ENCODE peak calls at places on chromosome 2, in five cellular contexts. One of them, this sample, is unnamed.

GRCh38 chr2:241603686-241604085 is 33.3 kb downstream of the THAP4 start:
- DNase-seq in mucosa of descending colon: no peak
- DNase-seq in foreskin fibroblast: no peak
- DNase-seq in ascending aorta: no peak
- DNase-seq in bronchial epithelial cell: no peak
- DNase-seq in this sample: no peak

GRCh38 chr2:95043300-95043786 is 17.8 kb downstream of the MAL start:
- DNase-seq in ascending aorta: peak; percentile 68
- DNase-seq in bronchial epithelial cell: peak; percentile 39
- DNase-seq in mucosa of descending colon: peak; percentile 66
- DNase-seq in foreskin fibroblast: peak; percentile 76
- DNase-seq in this sample: no peak

GRCh38 chr2:117834992-117835391 is 20.5 kb downstream of the DDX18 start:
- DNase-seq in bronchial epithelial cell: no peak
- DNase-seq in mucosa of descending colon: no peak
- DNase-seq in foreskin fibroblast: no peak
- DNase-seq in ascending aorta: no peak
- DNase-seq in this sample: no peak

GRCh38 chr2:127932199-127932877 is 46.6 kb upstream of the AMMECR1L start:
- DNase-seq in foreskin fibroblast: peak; percentile 74
- DNase-seq in mucosa of descending colon: no peak
- DNase-seq in ascending aorta: no peak
- DNase-seq in bronchial epithelial cell: peak; percentile 93
- DNase-seq in this sample: peak; percentile 47

GRCh38 chr2:38863061-38863695 is 12.6 kb downstream of the DHX57 start:
- DNase-seq in foreskin fibroblast: no peak
- DNase-seq in mucosa of descending colon: no peak
- DNase-seq in ascending aorta: no peak
- DNase-seq in bronchial epithelial cell: no peak
- DNase-seq in this sample: no peak

GRCh38 chr2:121071058-121071504 is 213.9 kb downstream of the TFCP2L1 start:
- DNase-seq in foreskin fibroblast: peak; percentile 35
- DNase-seq in bronchial epithelial cell: peak; percentile 17
- DNase-seq in ascending aorta: peak; percentile 76
- DNase-seq in mucosa of descending colon: peak; percentile 61
- DNase-seq in this sample: peak; percentile 71

GRCh38 chr2:224413381-224413780 is 11.5 kb upstream of the FAM124B start:
- DNase-seq in foreskin fibroblast: no peak
- DNase-seq in ascending aorta: no peak
- DNase-seq in mucosa of descending colon: no peak
- DNase-seq in bronchial epithelial cell: no peak
- DNase-seq in this sample: no peak

GRCh38 chr2:40760071-40760666 is 308.3 kb upstream of the SLC8A1 start:
- DNase-seq in bronchial epithelial cell: peak; percentile 52
- DNase-seq in mucosa of descending colon: no peak
- DNase-seq in foreskin fibroblast: peak; percentile 51
- DNase-seq in ascending aorta: no peak
- DNase-seq in this sample: peak; percentile 49

GRCh38 chr2:226797289-226797988 is 2.2 kb downstream of the IRS1 start:
- DNase-seq in foreskin fibroblast: peak; percentile 75
- DNase-seq in bronchial epithelial cell: no peak
- DNase-seq in ascending aorta: peak; percentile 68
- DNase-seq in mucosa of descending colon: peak; percentile 64
- DNase-seq in this sample: no peak

GRCh38 chr2:15944325-15945017 is 4.1 kb downstream of the MYCN start:
- DNase-seq in foreskin fibroblast: no peak
- DNase-seq in mucosa of descending colon: no peak
- DNase-seq in ascending aorta: no peak
- DNase-seq in bronchial epithelial cell: no peak
- DNase-seq in this sample: no peak

GRCh38 chr2:3154146-3154545 is 223.5 kb downstream of the EIPR1 start:
- DNase-seq in bronchial epithelial cell: no peak
- DNase-seq in foreskin fibroblast: no peak
- DNase-seq in ascending aorta: no peak
- DNase-seq in mucosa of descending colon: no peak
- DNase-seq in this sample: no peak

GRCh38 chr2:70087703-70088507 is 628 bp downstream of the PCBP1 start:
- DNase-seq in mucosa of descending colon: peak; percentile 80
- DNase-seq in ascending aorta: peak; percentile 77
- DNase-seq in bronchial epithelial cell: peak; percentile 58
- DNase-seq in foreskin fibroblast: peak; percentile 54
- DNase-seq in this sample: peak; percentile 68

GRCh38 chr2:20573611-20574422 is 77.1 kb downstream of the HS1BP3 start:
- DNase-seq in foreskin fibroblast: peak; percentile 77
- DNase-seq in ascending aorta: no peak
- DNase-seq in mucosa of descending colon: no peak
- DNase-seq in bronchial epithelial cell: no peak
- DNase-seq in this sample: no peak

GRCh38 chr2:143725425-143725824 is 596.2 kb downstream of the ARHGAP15 start:
- DNase-seq in mucosa of descending colon: no peak
- DNase-seq in foreskin fibroblast: no peak
- DNase-seq in bronchial epithelial cell: peak; percentile 62
- DNase-seq in ascending aorta: no peak
- DNase-seq in this sample: no peak

GRCh38 chr2:239277401-239278085 is 123.3 kb downstream of the HDAC4 start:
- DNase-seq in bronchial epithelial cell: no peak
- DNase-seq in foreskin fibroblast: no peak
- DNase-seq in mucosa of descending colon: peak; percentile 52
- DNase-seq in ascending aorta: no peak
- DNase-seq in this sample: no peak

GRCh38 chr2:57890993-57891688 is 155.5 kb upstream of the VRK2 start:
- DNase-seq in ascending aorta: no peak
- DNase-seq in mucosa of descending colon: no peak
- DNase-seq in bronchial epithelial cell: no peak
- DNase-seq in foreskin fibroblast: peak; percentile 17
- DNase-seq in this sample: no peak

GRCh38 chr2:132424526-132425121 is 8.0 kb downstream of the GPR39 start:
- DNase-seq in mucosa of descending colon: no peak
- DNase-seq in foreskin fibroblast: peak; percentile 63
- DNase-seq in ascending aorta: no peak
- DNase-seq in bronchial epithelial cell: peak; percentile 52
- DNase-seq in this sample: peak; percentile 77

GRCh38 chr2:174153757-174154680 is 94.3 kb downstream of the OLA1 start:
- DNase-seq in foreskin fibroblast: peak; percentile 75
- DNase-seq in mucosa of descending colon: no peak
- DNase-seq in ascending aorta: no peak
- DNase-seq in bronchial epithelial cell: peak; percentile 76
- DNase-seq in this sample: no peak

GRCh38 chr2:40213616-40214015 is 238.3 kb downstream of the SLC8A1 start:
- DNase-seq in bronchial epithelial cell: no peak
- DNase-seq in ascending aorta: no peak
- DNase-seq in foreskin fibroblast: no peak
- DNase-seq in mucosa of descending colon: no peak
- DNase-seq in this sample: no peak

GRCh38 chr2:99643824-99644787 is 154.3 kb upstream of the REV1 start:
- DNase-seq in ascending aorta: no peak
- DNase-seq in mucosa of descending colon: no peak
- DNase-seq in foreskin fibroblast: peak; percentile 41
- DNase-seq in bronchial epithelial cell: no peak
- DNase-seq in this sample: no peak

GRCh38 chr2:85131116-85131515 is 2.1 kb upstream of the TCF7L1 start:
- DNase-seq in foreskin fibroblast: no peak
- DNase-seq in bronchial epithelial cell: no peak
- DNase-seq in mucosa of descending colon: no peak
- DNase-seq in ascending aorta: no peak
- DNase-seq in this sample: peak; percentile 36

GRCh38 chr2:30255466-30256408 is 24.4 kb downstream of the LBH start:
- DNase-seq in foreskin fibroblast: no peak
- DNase-seq in mucosa of descending colon: no peak
- DNase-seq in ascending aorta: no peak
- DNase-seq in bronchial epithelial cell: no peak
- DNase-seq in this sample: no peak

GRCh38 chr2:35973132-35973736 is 382.3 kb upstream of the CRIM1 start:
- DNase-seq in mucosa of descending colon: no peak
- DNase-seq in ascending aorta: no peak
- DNase-seq in foreskin fibroblast: peak; percentile 1
- DNase-seq in bronchial epithelial cell: peak; percentile 21
- DNase-seq in this sample: no peak

GRCh38 chr2:38535745-38536506 is 66.8 kb downstream of the HNRNPLL start:
- DNase-seq in bronchial epithelial cell: peak; percentile 28
- DNase-seq in foreskin fibroblast: peak; percentile 50
- DNase-seq in ascending aorta: peak; percentile 86
- DNase-seq in mucosa of descending colon: peak; percentile 82
- DNase-seq in this sample: peak; percentile 91

GRCh38 chr2:191748050-191748449 is 70.1 kb downstream of the NABP1 start:
- DNase-seq in foreskin fibroblast: peak; percentile 58
- DNase-seq in ascending aorta: no peak
- DNase-seq in bronchial epithelial cell: no peak
- DNase-seq in mucosa of descending colon: no peak
- DNase-seq in this sample: no peak

GRCh38 chr2:157890960-157891629 is 15.0 kb upstream of the ACVR1 start:
- DNase-seq in foreskin fibroblast: no peak
- DNase-seq in mucosa of descending colon: no peak
- DNase-seq in bronchial epithelial cell: no peak
- DNase-seq in ascending aorta: no peak
- DNase-seq in this sample: no peak

GRCh38 chr2:161913865-161914264 is 160.2 kb downstream of the DPP4 start:
- DNase-seq in ascending aorta: no peak
- DNase-seq in foreskin fibroblast: peak; percentile 42
- DNase-seq in bronchial epithelial cell: peak; percentile 92
- DNase-seq in mucosa of descending colon: no peak
- DNase-seq in this sample: no peak

GRCh38 chr2:18740428-18740827 is 151.1 kb upstream of the NT5C1B start:
- DNase-seq in foreskin fibroblast: no peak
- DNase-seq in bronchial epithelial cell: no peak
- DNase-seq in ascending aorta: no peak
- DNase-seq in mucosa of descending colon: peak; percentile 45
- DNase-seq in this sample: no peak

GRCh38 chr2:64832926-64833325 is 156.3 kb upstream of the SLC1A4 start:
- DNase-seq in foreskin fibroblast: no peak
- DNase-seq in bronchial epithelial cell: peak; percentile 71
- DNase-seq in mucosa of descending colon: no peak
- DNase-seq in ascending aorta: no peak
- DNase-seq in this sample: no peak

GRCh38 chr2:64831977-64832328 is 157.2 kb upstream of the SLC1A4 start:
- DNase-seq in mucosa of descending colon: no peak
- DNase-seq in foreskin fibroblast: no peak
- DNase-seq in bronchial epithelial cell: no peak
- DNase-seq in ascending aorta: no peak
- DNase-seq in this sample: no peak

GRCh38 chr2:64829522-64829921 is 159.7 kb upstream of the SLC1A4 start:
- DNase-seq in foreskin fibroblast: no peak
- DNase-seq in mucosa of descending colon: no peak
- DNase-seq in bronchial epithelial cell: no peak
- DNase-seq in ascending aorta: peak; percentile 22
- DNase-seq in this sample: no peak

GRCh38 chr2:64826703-64827102 is 162.5 kb upstream of the SLC1A4 start:
- DNase-seq in ascending aorta: no peak
- DNase-seq in mucosa of descending colon: no peak
- DNase-seq in bronchial epithelial cell: no peak
- DNase-seq in foreskin fibroblast: no peak
- DNase-seq in this sample: no peak

DNA sequence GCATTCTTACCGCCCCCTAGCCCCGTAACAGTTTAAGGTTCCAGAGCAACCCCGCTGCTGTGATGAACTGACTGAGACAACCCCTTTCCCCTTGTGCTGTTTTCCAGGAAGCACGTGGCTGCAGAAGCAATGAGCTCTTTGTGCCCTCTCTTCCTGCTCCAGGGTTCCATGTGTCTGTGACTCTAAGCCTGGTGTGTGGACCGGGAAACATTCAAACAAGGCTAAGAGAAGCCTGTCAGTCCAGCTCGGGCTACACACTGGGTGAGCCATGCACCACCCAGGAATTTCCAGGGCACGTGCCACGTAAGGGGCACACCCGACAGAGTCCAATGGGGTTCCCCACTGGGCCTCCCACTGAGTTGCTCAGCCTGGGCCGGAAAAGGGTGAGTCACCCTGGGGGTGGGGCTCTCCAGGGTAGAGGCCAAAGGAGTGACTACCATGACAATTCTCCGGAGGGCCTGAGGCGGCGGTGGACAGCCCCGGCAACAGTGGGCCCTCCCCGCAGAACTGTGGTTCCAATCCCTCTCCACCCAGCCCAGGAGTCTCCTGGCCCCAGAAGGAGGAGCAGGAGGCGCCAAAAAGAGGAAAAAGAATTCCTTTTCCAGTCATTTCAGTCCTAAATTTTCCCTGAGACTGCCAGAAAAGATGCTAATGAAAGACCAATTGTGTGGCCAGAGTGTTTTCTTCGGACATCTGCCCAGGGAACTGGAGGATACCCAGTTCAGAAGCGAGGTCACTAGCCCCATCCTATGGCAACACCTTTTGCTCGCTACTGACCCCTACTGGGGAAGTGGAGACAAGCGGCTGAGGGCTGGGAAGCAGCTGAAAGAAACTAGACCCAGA is 157.8 kb upstream of the SLC1A4 start:
- DNase-seq in ascending aorta: peak; percentile 95
- DNase-seq in mucosa of descending colon: peak; percentile 95
- DNase-seq in bronchial epithelial cell: peak; percentile 93
- DNase-seq in foreskin fibroblast: peak; percentile 96
- DNase-seq in this sample: peak; percentile 59
- H3K4me3 ChIP-seq in ascending aorta: peak overlapping the region; percentile 6
- H3K4me3 ChIP-seq in mucosa of descending colon: no peak overlapping the region
- H3K4me3 ChIP-seq in bronchial epithelial cell: no peak overlapping the region
- H3K4me3 ChIP-seq in foreskin fibroblast: no peak overlapping the region
- H3K4me3 ChIP-seq in this sample: no peak overlapping the region

GRCh38 chr2:60456115-60456770 is 97.2 kb downstream of the BCL11A start:
- DNase-seq in bronchial epithelial cell: no peak
- DNase-seq in ascending aorta: no peak
- DNase-seq in foreskin fibroblast: no peak
- DNase-seq in mucosa of descending colon: no peak
- DNase-seq in this sample: no peak
- TF ChIP-seq CTCF in bronchial epithelial cell: peak; percentile 10
- TF ChIP-seq CTCF in ascending aorta: no peak
- TF ChIP-seq CTCF in foreskin fibroblast: no peak
- TF ChIP-seq CTCF in mucosa of descending colon: no peak
- TF ChIP-seq CTCF in this sample: no peak

DNA sequence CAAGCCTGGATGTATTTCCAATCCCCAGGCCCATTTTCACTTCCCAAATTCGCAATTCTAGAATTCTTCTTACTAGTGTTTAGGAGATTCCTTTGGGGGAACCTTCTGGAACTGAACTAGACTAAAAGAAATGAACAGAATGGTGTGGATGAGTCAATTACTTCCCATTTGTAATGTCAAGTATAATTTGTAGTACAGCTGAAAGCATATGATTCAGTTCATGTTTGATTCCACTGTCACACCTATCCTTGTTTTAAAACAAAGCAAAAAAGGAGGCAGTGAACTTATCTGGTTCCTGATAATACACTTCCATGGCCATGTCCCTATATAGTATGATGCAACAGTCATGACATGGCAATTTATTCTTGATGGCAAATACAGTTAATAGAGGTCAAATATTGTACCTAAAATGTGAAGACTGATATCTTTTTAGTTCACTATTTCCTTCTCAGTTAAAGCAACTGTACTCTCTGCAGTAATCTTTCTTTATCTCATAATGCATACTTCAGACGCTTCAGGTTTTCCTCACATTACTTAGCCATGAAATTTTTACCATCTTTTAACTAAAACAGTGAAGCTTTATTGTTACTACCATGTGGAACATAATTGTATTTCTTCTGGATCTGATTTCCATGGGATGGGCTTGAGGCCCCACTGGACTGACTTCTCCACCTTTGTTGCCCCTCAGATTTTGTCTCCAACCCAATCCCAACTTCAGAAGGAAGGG is 1.9 kb downstream of the IDH1 start:
- DNase-seq in ascending aorta: no peak
- DNase-seq in bronchial epithelial cell: peak; percentile 22
- DNase-seq in mucosa of descending colon: no peak
- DNase-seq in foreskin fibroblast: no peak
- DNase-seq in this sample: no peak
- H3K4me3 ChIP-seq in ascending aorta: peak overlapping the region; percentile 73
- H3K4me3 ChIP-seq in bronchial epithelial cell: peak overlapping the region; percentile 66
- H3K4me3 ChIP-seq in mucosa of descending colon: no peak overlapping the region
- H3K4me3 ChIP-seq in foreskin fibroblast: peak overlapping the region; percentile 71
- H3K4me3 ChIP-seq in this sample: peak overlapping the region; percentile 67

GRCh38 chr2:43218550-43219382 is 7.6 kb downstream of the ZFP36L2 start:
- DNase-seq in foreskin fibroblast: no peak
- DNase-seq in bronchial epithelial cell: peak; percentile 70
- DNase-seq in ascending aorta: peak; percentile 83
- DNase-seq in mucosa of descending colon: peak; percentile 91
- DNase-seq in this sample: peak; percentile 47
- TF ChIP-seq CTCF in foreskin fibroblast: no peak
- TF ChIP-seq CTCF in bronchial epithelial cell: peak; percentile 5
- TF ChIP-seq CTCF in ascending aorta: no peak
- TF ChIP-seq CTCF in mucosa of descending colon: no peak
- TF ChIP-seq CTCF in this sample: no peak